ENCODE peak calls at places on chromosomes 12 and 14, in seven cellular contexts. L is activated CD4-positive, alpha-beta T cell treated with anti-CD3 and anti-CD28 coated beads for 1 hour; M is upper lobe of left lung; C is T follicular helper cell; D is amniotic stem cell; V is omental fat pad; Z is D341Med. X is an unnamed sample.

GRCh38 chr14:92404938-92405337 is 82.0 kb downstream of the SLC24A4 start:
- DNase-seq in L (no peak), M (no peak), C (no peak), D (no peak), V (no peak), Z (no peak), X (no peak)

GRCh38 chr14:61296707-61297502 is 15.8 kb upstream of the TMEM30B start:
- DNase-seq in L (no peak), M (no peak), C (no peak), D (no peak), V (no peak), Z (peak), X (no peak)

GRCh38 chr12:123237646-123238329 is 4.6 kb downstream of the MTRFR start:
- DNase-seq in L (peak), M (peak), C (peak), D (peak), V (peak), Z (peak), X (peak)

GRCh38 chr14:104935955-104936354 is 11.3 kb downstream of the PLD4 start:
- DNase-seq in L (no peak), M (no peak), C (no peak), D (no peak), V (no peak), Z (no peak), X (peak)

GRCh38 chr12:92973614-92974013 is 44.5 kb upstream of the EEA1 start:
- DNase-seq in L (no peak), M (peak), C (no peak), D (no peak), V (no peak), Z (no peak), X (no peak)

GRCh38 chr12:26134540-26134939 is 9.7 kb upstream of the BHLHE41 start:
- DNase-seq in L (no peak), M (no peak), C (no peak), D (no peak), V (no peak), Z (no peak), X (no peak)

GRCh38 chr14:20436363-20436755 is 393 bp upstream of the KLHL33 start:
- DNase-seq in L (no peak), M (no peak), C (no peak), D (no peak), V (no peak), Z (no peak), X (no peak)

GRCh38 chr12:88623777-88624548 is 43.7 kb upstream of the KITLG start:
- DNase-seq in L (no peak), M (no peak), C (no peak), D (no peak), V (no peak), Z (no peak), X (no peak)

GRCh38 chr14:48703728-48704467 is 882.3 kb downstream of the RPS29 start:
- DNase-seq in L (no peak), M (no peak), C (no peak), D (no peak), V (no peak), Z (peak), X (no peak)

GRCh38 chr12:124336742-124337520 is 42.0 kb downstream of the RFLNA start:
- DNase-seq in L (no peak), M (no peak), C (no peak), D (no peak), V (no peak), Z (no peak), X (no peak)

GRCh38 chr12:121857322-121858246 is 1.1 kb downstream of the HPD start:
- DNase-seq in L (no peak), M (no peak), C (no peak), D (no peak), V (no peak), Z (no peak), X (no peak)

GRCh38 chr14:105912641-105913180 is 386.3 kb downstream of the TMEM121 start:
- DNase-seq in L (no peak), M (no peak), C (no peak), D (no peak), V (no peak), Z (no peak), X (no peak)

GRCh38 chr12:100190013-100190394 is 10.6 kb upstream of the ACTR6 start:
- DNase-seq in L (no peak), M (no peak), C (no peak), D (no peak), V (no peak), Z (no peak), X (no peak)

GRCh38 chr12:95942106-95942531 is 295 bp downstream of the CCDC38 start:
- DNase-seq in L (peak), M (no peak), C (no peak), D (no peak), V (no peak), Z (no peak), X (no peak)

X was measured in suprapubic skin.